ENCODE peak calls at places on chromosomes 2 and 18, in eight cellular contexts. K is substantia nigra; G is iris pigment epithelial cell; O is HFF-Myc; D is glutamatergic neuron; C is CD8-positive, alpha-beta T cell; Q is activated T-cell treated with anti-CD3 and anti-CD28 coated beads, Interleukin-2, amount 50 U/mL, for 72 hours; T is AG09319. A is an unnamed sample.

GRCh38 chr18:79524181-79525078 is 128.7 kb downstream of the NFATC1 start:
- DNase-seq in O (no peak), D (no peak), Q (peak), K (no peak), G (no peak), C (peak), T (no peak), A (no peak)

GRCh38 chr2:47089083-47089464 is 66.0 kb downstream of the STPG4 start:
- DNase-seq in O (no peak), T (no peak), Q (no peak), D (no peak), C (no peak), G (peak), K (no peak), A (no peak)

GRCh38 chr2:119897996-119898395 is 114.9 kb upstream of the EPB41L5 start:
- DNase-seq in G (no peak), K (no peak), C (no peak), O (no peak), T (no peak), Q (no peak), D (no peak), A (no peak)

GRCh38 chr2:232307854-232308253 is 70.7 kb upstream of the ALPP start:
- DNase-seq in C (no peak), G (no peak), K (no peak), T (no peak), O (no peak), D (no peak), Q (no peak), A (no peak)

GRCh38 chr2:40244251-40245010 is 207.5 kb downstream of the SLC8A1 start:
- DNase-seq in T (peak), C (no peak), Q (peak), O (no peak), D (peak), K (peak), G (peak), A (no peak)

GRCh38 chr2:80246449-80247025 is 58.0 kb downstream of the LRRTM1 start:
- DNase-seq in G (no peak), K (no peak), O (no peak), D (no peak), T (no peak), C (no peak), Q (no peak), A (no peak)

GRCh38 chr18:58682429-58683069 is 11.3 kb downstream of the MALT1 start:
- DNase-seq in Q (no peak), T (no peak), O (peak), D (no peak), G (peak), C (no peak), K (peak), A (no peak)

GRCh38 chr2:143603035-143603616 is 473.9 kb downstream of the ARHGAP15 start:
- DNase-seq in D (no peak), C (no peak), O (no peak), T (no peak), Q (no peak), G (no peak), K (no peak), A (no peak)

GRCh38 chr18:10559566-10560456 is 34.0 kb downstream of the NAPG start:
- DNase-seq in Q (no peak), O (no peak), T (no peak), D (peak), C (no peak), G (peak), K (no peak), A (no peak)

GRCh38 chr2:237603718-237604362 is 13.3 kb upstream of the RAB17 start:
- DNase-seq in Q (peak), T (no peak), K (peak), O (no peak), C (peak), G (peak), D (no peak), A (no peak)

GRCh38 chr18:28736951-28737350 is 560.0 kb upstream of the CDH2 start:
- DNase-seq in Q (no peak), C (no peak), O (no peak), K (no peak), T (no peak), D (no peak), G (no peak), A (no peak)

GRCh38 chr2:28342081-28342967 is 50.3 kb upstream of the FOSL2 start:
- DNase-seq in O (no peak), K (peak), G (peak), D (no peak), C (no peak), Q (no peak), T (peak), A (no peak)

GRCh38 chr2:180017764-180018163 is 10.7 kb upstream of the CWC22 start:
- DNase-seq in D (no peak), G (peak), Q (no peak), K (no peak), O (no peak), T (no peak), C (no peak), A (no peak)

GRCh38 chr2:43852196-43852730 is 13.5 kb downstream of the ABCG8 start:
- DNase-seq in O (no peak), D (no peak), T (no peak), C (no peak), Q (no peak), K (no peak), G (no peak), A (no peak)

A was measured in dorsolateral prefrontal cortex.